ENCODE peak calls at places on chromosomes 7 and 10, in six cellular contexts. R, M, G, Z, A and X are unnamed samples.

GRCh38 chr10:78744521-78745090 is 324.2 kb upstream of the ZMIZ1 start:
- DNase-seq in R (no peak), M (no peak), G (peak; percentile 56), Z (peak; percentile 14), A (no peak), X (no peak)

GRCh38 chr10:63253040-63253439 is 119.9 kb downstream of the NRBF2 start:
- DNase-seq in R (no peak), M (no peak), G (no peak), Z (no peak), A (no peak), X (no peak)

GRCh38 chr10:24307173-24307572 is 98.2 kb downstream of the KIAA1217 start:
- DNase-seq in R (no peak), M (no peak), G (no peak), Z (no peak), A (no peak), X (no peak)

GRCh38 chr7:82542665-82543064 is 99.1 kb upstream of the CACNA2D1 start:
- DNase-seq in R (no peak), M (no peak), G (no peak), Z (peak; percentile 77), A (no peak), X (no peak)

GRCh38 chr10:122519144-122519543 is 41.4 kb upstream of the DMBT1 start:
- DNase-seq in R (no peak), M (no peak), G (no peak), Z (no peak), A (no peak), X (no peak)

GRCh38 chr7:151987748-151988529 is 31.7 kb downstream of the GALNTL5 start:
- DNase-seq in R (peak; percentile 19), M (no peak), G (no peak), Z (no peak), A (no peak), X (peak; percentile 26)

GRCh38 chr7:82018226-82018625 is 248.4 kb upstream of the HGF start:
- DNase-seq in R (no peak), M (no peak), G (no peak), Z (no peak), A (no peak), X (no peak)

GRCh38 chr7:30369879-30370278 is 85.5 kb downstream of the ZNRF2 start:
- DNase-seq in R (no peak), M (no peak), G (no peak), Z (no peak), A (no peak), X (no peak)

GRCh38 chr7:140677496-140677895 is 4.8 kb downstream of the ADCK2 start:
- DNase-seq in R (no peak), M (no peak), G (no peak), Z (no peak), A (no peak), X (no peak)

GRCh38 chr10:110393866-110394265 is 89.1 kb upstream of the SMNDC1 start:
- DNase-seq in R (no peak), M (no peak), G (no peak), Z (no peak), A (no peak), X (no peak)

GRCh38 chr10:123842692-123843385 is 48.8 kb downstream of the CPXM2 start:
- DNase-seq in R (no peak), M (no peak), G (no peak), Z (no peak), A (no peak), X (no peak)

GRCh38 chr7:17526621-17527020 is 228.2 kb downstream of the AHR start:
- DNase-seq in R (no peak), M (no peak), G (no peak), Z (no peak), A (no peak), X (no peak)

GRCh38 chr7:50729962-50730361 is 52.7 kb downstream of the GRB10 start:
- DNase-seq in R (no peak), M (no peak), G (no peak), Z (no peak), A (no peak), X (no peak)

GRCh38 chr7:120395526-120396019 is 122.6 kb downstream of the KCND2 start:
- DNase-seq in R (no peak), M (no peak), G (no peak), Z (no peak), A (no peak), X (no peak)

GRCh38 chr10:67668448-67668847 is 27.5 kb downstream of the CTNNA3 start:
- DNase-seq in R (no peak), M (no peak), G (peak; percentile 3), Z (peak; percentile 15), A (no peak), X (no peak)

GRCh38 chr10:49418053-49418326 is 22.1 kb upstream of the DRGX start:
- DNase-seq in R (no peak), M (no peak), G (no peak), Z (no peak), A (no peak), X (no peak)

DNA sequence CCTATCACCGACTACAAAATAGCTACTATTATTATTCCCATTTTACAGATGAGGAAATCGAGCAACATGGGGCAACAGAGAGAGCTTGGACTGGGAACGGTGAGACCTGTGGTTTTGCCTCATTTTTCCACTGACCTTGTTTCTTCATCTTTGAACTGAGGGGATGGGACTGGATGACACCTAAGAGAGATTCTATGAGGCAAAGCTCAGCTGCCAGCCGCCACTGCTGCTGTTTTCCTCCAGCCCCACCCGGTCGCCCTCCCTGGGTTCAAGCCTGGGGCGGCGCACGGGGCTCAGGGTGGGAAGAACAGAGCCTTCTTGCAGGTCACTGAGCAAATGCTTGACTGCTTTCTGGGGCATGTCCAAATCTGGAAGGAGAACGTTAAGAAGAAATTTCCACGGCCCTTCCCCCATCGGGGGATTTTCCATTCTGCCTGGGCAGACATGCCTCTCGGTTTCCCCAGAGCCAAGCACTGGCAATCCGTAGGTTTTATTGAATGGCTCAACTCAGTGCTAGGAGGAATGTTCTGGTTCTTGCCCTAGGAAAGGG is 12.3 kb downstream of the DDIT4 start:
- DNase-seq in R (no peak), M (no peak), G (peak; percentile 41), Z (no peak), A (peak; percentile 14), X (no peak)
- TF ChIP-seq JUN in R (no peak), M (no peak), G (no peak), Z (no peak), A (no peak), X (no peak)

GRCh38 chr10:82572686-82573226 is 697.8 kb downstream of the NRG3 start:
- DNase-seq in R (no peak), M (no peak), G (no peak), Z (no peak), A (no peak), X (no peak)
- TF ChIP-seq JUN in R (no peak), M (no peak), G (no peak), Z (no peak), A (no peak), X (no peak)

GRCh38 chr10:27564381-27564780 is 60.3 kb downstream of the RAB18 start:
- DNase-seq in R (no peak), M (no peak), G (no peak), Z (no peak), A (no peak), X (no peak)

GRCh38 chr10:27561362-27561761 is 57.3 kb downstream of the RAB18 start:
- DNase-seq in R (no peak), M (no peak), G (no peak), Z (no peak), A (no peak), X (no peak)

DNA sequence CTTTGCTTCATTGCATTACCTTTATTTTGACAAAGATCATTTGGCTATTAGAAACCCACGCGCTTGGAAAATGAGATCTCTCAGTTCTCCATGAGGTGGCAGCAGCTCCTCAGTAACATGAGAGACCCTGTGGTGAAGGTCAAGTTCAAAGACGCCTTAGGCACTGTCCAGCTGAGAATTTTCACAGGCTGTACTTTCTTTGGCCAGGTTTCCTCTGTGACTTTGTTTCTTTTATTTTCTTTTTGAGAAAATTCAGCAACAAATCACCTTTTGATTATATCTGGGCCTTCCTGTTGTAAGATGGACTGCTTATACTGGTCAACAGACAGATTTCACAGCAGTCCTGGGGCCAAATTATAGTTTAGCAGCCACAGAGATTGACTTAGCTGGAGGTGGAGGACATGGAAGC is 54.5 kb downstream of the RAB18 start:
- DNase-seq in R (peak; percentile 7), M (peak; percentile 28), G (peak; percentile 68), Z (peak; percentile 48), A (peak; percentile 60), X (peak; percentile 55)
- TF ChIP-seq JUN in R (no peak), M (no peak), G (no peak), Z (no peak), A (no peak), X (no peak)

DNA sequence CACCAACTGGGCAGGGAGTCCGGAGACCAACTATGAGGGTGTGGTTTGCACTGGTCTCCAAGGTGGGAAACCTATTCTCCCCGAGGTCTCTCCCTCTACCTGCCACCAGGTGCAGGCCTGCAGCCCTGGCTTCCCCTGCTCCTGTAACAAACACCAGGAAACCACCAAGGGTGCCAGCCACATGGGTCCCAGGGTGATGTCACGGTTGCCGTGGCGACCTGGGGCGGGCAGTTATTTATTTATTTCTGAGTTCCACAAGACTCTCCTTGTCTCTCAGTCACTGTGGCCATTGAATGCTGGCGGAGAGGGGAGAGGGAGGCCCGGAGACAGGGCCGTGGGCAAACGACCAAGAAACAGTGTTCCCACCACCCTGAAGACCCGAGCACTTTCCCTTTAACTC is 27.1 kb downstream of the MMD2 start:
- DNase-seq in R (peak; percentile 27), M (no peak), G (peak; percentile 37), Z (no peak), A (peak; percentile 7), X (peak; percentile 56)
- TF ChIP-seq JUN in R (no peak), M (no peak), G (no peak), Z (no peak), A (no peak), X (no peak)

DNA sequence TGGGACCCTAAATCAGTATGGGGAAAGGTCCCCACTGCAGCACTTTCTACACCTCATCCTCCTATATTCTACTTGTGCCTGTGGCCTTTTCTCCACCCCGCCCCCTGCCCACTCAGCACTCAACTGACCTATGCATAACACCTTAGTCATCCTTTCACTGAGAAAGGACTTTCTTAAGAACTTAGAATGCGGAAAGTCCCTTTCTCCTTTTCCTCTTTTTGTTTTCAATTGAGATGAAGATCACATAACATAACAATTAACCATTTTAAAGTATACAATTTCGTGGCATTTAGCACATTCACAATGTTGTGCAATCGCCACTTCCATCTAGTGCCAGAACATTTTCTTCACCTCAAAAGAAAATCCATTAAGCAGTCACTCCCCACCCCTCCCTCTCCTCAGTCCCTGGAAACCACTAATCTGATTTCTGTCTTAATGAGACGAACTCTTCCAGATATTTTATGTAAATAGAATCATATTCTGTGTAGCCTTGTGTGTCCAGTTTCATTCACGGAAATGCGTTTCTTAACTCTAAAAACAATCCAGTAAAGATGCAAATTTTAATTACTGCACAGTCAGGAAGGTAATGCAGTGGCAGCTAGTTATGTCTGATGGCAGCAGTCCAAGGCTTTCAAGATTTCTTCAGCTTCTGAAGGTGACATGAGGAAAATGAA is 41.7 kb downstream of the FAS start:
- DNase-seq in R (peak; percentile 13), M (peak; percentile 31), G (no peak), Z (peak; percentile 73), A (no peak), X (no peak)
- TF ChIP-seq JUN in R (no peak), M (no peak), G (no peak), Z (peak; percentile 32), A (no peak), X (no peak)

GRCh38 chr7:130875265-130875741 is 141.3 kb upstream of the KLF14 start:
- DNase-seq in R (peak; percentile 54), M (peak; percentile 75), G (peak; percentile 54), Z (peak; percentile 40), A (peak; percentile 87), X (peak; percentile 88)
- TF ChIP-seq JUN in R (no peak), M (no peak), G (no peak), Z (no peak), A (peak; percentile 38), X (no peak)